ENCODE peak calls at places on chromosomes 3 and 15, in seven cellular contexts. I is colonic mucosa, Y is neural progenitor cell, L is SK-N-SH, B is sigmoid colon, W is endothelial cell of umbilical vein, S is OCI-LY7. Q is an unnamed sample.

GRCh38 chr3:126964261-126964660 is 18.7 kb upstream of the PLXNA1 start:
- DNase-seq in I (no peak), Y (no peak), L (no peak), B (peak; percentile 33), W (no peak), S (no peak), Q (no peak)

GRCh38 chr3:64351713-64352595 is 126.7 kb upstream of the PRICKLE2 start:
- DNase-seq in I (no peak), Y (peak; percentile 47), L (no peak), B (no peak), W (peak; percentile 18), S (no peak), Q (peak; percentile 36)

GRCh38 chr3:52061116-52061910 is 4.9 kb upstream of the DUSP7 start:
- DNase-seq in I (no peak), Y (no peak), L (no peak), B (no peak), W (no peak), S (no peak), Q (no peak)

GRCh38 chr3:157410945-157411344 is 25.7 kb upstream of the PTX3 start:
- DNase-seq in I (no peak), Y (no peak), L (no peak), B (no peak), W (no peak), S (no peak), Q (no peak)

GRCh38 chr3:59503441-59503840 is 453.6 kb upstream of the CFAP20DC start:
- DNase-seq in I (no peak), Y (no peak), L (no peak), B (no peak), W (no peak), S (no peak), Q (no peak)

GRCh38 chr3:14243782-14244181 is 65.2 kb downstream of the LSM3 start:
- DNase-seq in I (peak; percentile 13), Y (no peak), L (no peak), B (no peak), W (no peak), S (no peak), Q (no peak)

GRCh38 chr3:5699313-5699712 is 511.8 kb downstream of the EDEM1 start:
- DNase-seq in I (peak; percentile 22), Y (no peak), L (no peak), B (no peak), W (no peak), S (no peak), Q (no peak)

GRCh38 chr3:11549580-11550140 is 94.1 kb downstream of the VGLL4 start:
- DNase-seq in I (no peak), Y (no peak), L (no peak), B (peak; percentile 26), W (no peak), S (no peak), Q (no peak)

GRCh38 chr15:66080791-66081475 is 172.6 kb downstream of the MEGF11 start:
- DNase-seq in I (peak; percentile 50), Y (peak; percentile 66), L (peak; percentile 58), B (peak; percentile 58), W (no peak), S (no peak), Q (peak; percentile 65)

GRCh38 chr3:150861851-150862250 is 43.4 kb downstream of the MINDY4B start:
- DNase-seq in I (no peak), Y (no peak), L (no peak), B (no peak), W (no peak), S (no peak), Q (no peak)

GRCh38 chr3:93934366-93935046 is 39.2 kb downstream of the PROS1 start:
- DNase-seq in I (no peak), Y (no peak), L (no peak), B (no peak), W (no peak), S (no peak), Q (no peak)

GRCh38 chr15:83164409-83165404 is 42.9 kb downstream of the HDGFL3 start:
- DNase-seq in I (no peak), Y (no peak), L (no peak), B (no peak), W (peak; percentile 80), S (no peak), Q (no peak)

GRCh38 chr3:197167546-197167945 is 130.9 kb downstream of the DLG1 start:
- DNase-seq in I (no peak), Y (no peak), L (no peak), B (no peak), W (no peak), S (no peak), Q (no peak)

GRCh38 chr3:100245146-100245545 is 15.6 kb upstream of the TBC1D23 start:
- DNase-seq in I (no peak), Y (no peak), L (no peak), B (no peak), W (no peak), S (no peak), Q (no peak)

GRCh38 chr15:52642386-52643361 is 36.5 kb downstream of the ATOSA start:
- DNase-seq in I (no peak), Y (no peak), L (no peak), B (no peak), W (no peak), S (no peak), Q (no peak)

GRCh38 chr3:42019953-42020260 is 58.0 kb upstream of the ULK4 start:
- DNase-seq in I (no peak), Y (no peak), L (no peak), B (no peak), W (no peak), S (no peak), Q (no peak)

GRCh38 chr15:80887148-80887547 is 102.5 kb downstream of the MESD start:
- DNase-seq in I (no peak), Y (peak; percentile 13), L (no peak), B (no peak), W (no peak), S (no peak), Q (no peak)

GRCh38 chr3:128083980-128084674 is 31.9 kb downstream of the SEC61A1 start:
- DNase-seq in I (no peak), Y (no peak), L (no peak), B (no peak), W (peak; percentile 57), S (no peak), Q (peak; percentile 59)

GRCh38 chr3:188486126-188486525 is 332.2 kb downstream of the LPP start:
- DNase-seq in I (no peak), Y (no peak), L (no peak), B (no peak), W (no peak), S (no peak), Q (no peak)

GRCh38 chr3:159824341-159824740 is 164.3 kb upstream of the IL12A start:
- DNase-seq in I (peak; percentile 47), Y (no peak), L (no peak), B (no peak), W (peak; percentile 77), S (no peak), Q (peak; percentile 30)

DNA sequence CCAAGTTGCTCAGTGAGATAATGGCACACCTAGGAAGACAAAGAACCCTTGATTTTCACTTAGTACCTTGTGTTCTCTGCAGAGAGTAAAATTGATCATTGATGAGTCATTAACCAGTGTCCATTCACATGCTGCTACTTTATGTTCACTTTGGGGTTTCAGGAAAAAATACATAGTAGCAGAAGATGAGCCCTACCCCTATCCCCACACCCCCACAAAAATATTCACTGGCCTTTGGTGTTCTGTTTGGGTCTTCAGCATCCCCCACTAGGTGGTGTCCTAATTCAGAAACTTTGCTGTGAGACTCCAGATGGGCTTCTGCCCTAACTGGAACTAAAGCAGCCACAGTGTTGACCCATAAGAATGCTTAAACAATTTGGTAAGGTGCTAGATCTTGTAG is 178.8 kb downstream of the KLHL25 start:
- DNase-seq in I (peak; percentile 40), Y (peak; percentile 60), L (peak; percentile 41), B (no peak), W (peak; percentile 67), S (peak; percentile 51), Q (no peak)
- TF ChIP-seq CTCF in I (peak; percentile 31), Y (peak; percentile 66), L (peak; percentile 66), B (no peak), W (peak; percentile 51), S (peak; percentile 84), Q (peak; percentile 15)

DNA sequence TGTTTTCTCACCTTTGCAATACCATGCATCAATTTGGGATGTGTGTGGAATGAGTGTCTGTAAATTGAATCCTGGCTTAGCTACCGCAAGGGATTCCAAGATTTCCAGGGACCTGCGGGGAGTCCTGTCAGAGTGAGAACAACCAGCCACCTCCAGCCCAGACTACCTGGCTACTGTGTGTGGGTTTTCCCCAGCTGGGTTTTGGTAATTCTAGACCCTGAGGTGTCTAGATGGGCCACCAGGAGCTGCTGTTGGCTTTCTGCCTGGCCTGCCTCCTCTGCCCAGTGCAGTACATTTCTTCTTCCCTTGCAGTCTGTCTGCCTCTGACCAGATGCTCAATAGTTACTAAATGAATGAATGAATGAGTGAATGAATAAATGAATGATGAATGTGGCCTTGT is 32.5 kb upstream of the CORO2B start:
- DNase-seq in I (no peak), Y (no peak), L (no peak), B (no peak), W (no peak), S (no peak), Q (no peak)
- H3K4me1 ChIP-seq in I (no peaks in the 10 kb centered on the region), Y (no peaks in the 10 kb centered on the region), L (peaks cover 13% of the 10 kb centered on the region), B (no peaks in the 10 kb centered on the region), W (peaks cover 18% of the 10 kb centered on the region), S (no peaks in the 10 kb centered on the region), Q (no peaks in the 10 kb centered on the region)

GRCh38 chr15:59296181-59296617 is 76.5 kb downstream of the MYO1E start:
- DNase-seq in I (no peak), Y (no peak), L (no peak), B (no peak), W (peak; percentile 90), S (no peak), Q (no peak)
- H3K4me3 ChIP-seq in I (no peak overlapping the region), Y (no peak overlapping the region), L (no peak overlapping the region), B (no peak overlapping the region), W (no peak overlapping the region), S (no peak overlapping the region), Q (no peak overlapping the region)

GRCh38 chr3:192827863-192828594 is 89.6 kb downstream of the MB21D2 start:
- DNase-seq in I (no peak), Y (no peak), L (no peak), B (no peak), W (no peak), S (no peak), Q (no peak)

GRCh38 chr3:192824313-192824712 is 93.3 kb downstream of the MB21D2 start:
- DNase-seq in I (no peak), Y (no peak), L (no peak), B (no peak), W (no peak), S (no peak), Q (no peak)

GRCh38 chr3:192827208-192827607 is 90.4 kb downstream of the MB21D2 start:
- DNase-seq in I (no peak), Y (no peak), L (no peak), B (no peak), W (no peak), S (no peak), Q (no peak)

GRCh38 chr3:192825191-192825590 is 92.5 kb downstream of the MB21D2 start:
- DNase-seq in I (no peak), Y (no peak), L (no peak), B (no peak), W (peak; percentile 56), S (no peak), Q (no peak)

GRCh38 chr3:192825657-192826200 is 91.9 kb downstream of the MB21D2 start:
- DNase-seq in I (peak; percentile 22), Y (no peak), L (no peak), B (no peak), W (peak; percentile 82), S (peak; percentile 69), Q (no peak)
- TF ChIP-seq CTCF in I (no peak), Y (peak; percentile 17), L (peak; percentile 20), B (no peak), W (no peak), S (peak; percentile 35), Q (no peak)

GRCh38 chr15:50881121-50882048 is 27.1 kb upstream of the AP4E1 start:
- DNase-seq in I (no peak), Y (no peak), L (no peak), B (no peak), W (no peak), S (peak; percentile 14), Q (no peak)
- H3K4me1 ChIP-seq in I (no peaks in the 10 kb centered on the region), Y (no peaks in the 10 kb centered on the region), L (peaks cover 24% of the 10 kb centered on the region), B (no peaks in the 10 kb centered on the region), W (peaks cover 26% of the 10 kb centered on the region), S (peaks cover 43% of the 10 kb centered on the region), Q (peaks cover 23% of the 10 kb centered on the region)